ENCODE peak calls at places on chromosome 1, in four cellular contexts. D is K562, J is A549, S is GM12878. R is an unnamed sample.

GRCh38 chr1:153771841-153772593 is 3.2 kb upstream of the SLC27A3 start:
- DNase-seq in S (no peak), D (peak; percentile 44), J (peak; percentile 25), R (no peak)

GRCh38 chr1:83500987-83501591 is 497.8 kb downstream of the TTLL7 start:
- DNase-seq in S (peak; percentile 84), J (no peak), D (no peak), R (no peak)

GRCh38 chr1:244273845-244274619 is 177.7 kb downstream of the ADSS2 start:
- DNase-seq in J (peak; percentile 92), S (no peak), D (peak; percentile 75), R (peak; percentile 100)

GRCh38 chr1:69911301-69911801 is 294.0 kb downstream of the LRRC40 start:
- DNase-seq in J (no peak), S (no peak), D (no peak), R (peak; percentile 41)

GRCh38 chr1:5814046-5814619 is 178.1 kb downstream of the NPHP4 start:
- DNase-seq in D (no peak), J (no peak), S (no peak), R (no peak)

GRCh38 chr1:182309631-182310351 is 81.8 kb downstream of the GLUL start:
- DNase-seq in S (no peak), J (no peak), D (no peak), R (no peak)

GRCh38 chr1:70134148-70134547 is 71.2 kb downstream of the LRRC40 start:
- DNase-seq in S (no peak), J (no peak), D (no peak), R (no peak)

GRCh38 chr1:35795295-35795694 is 12.5 kb upstream of the AGO4 start:
- DNase-seq in S (no peak), D (no peak), J (no peak), R (no peak)

GRCh38 chr1:183236158-183236725 is 50.2 kb downstream of the LAMC2 start:
- DNase-seq in D (no peak), S (no peak), J (no peak), R (no peak)

GRCh38 chr1:222224576-222224975 is 323.3 kb downstream of the HHIPL2 start:
- DNase-seq in J (no peak), S (no peak), D (no peak), R (peak; percentile 39)

GRCh38 chr1:162672678-162673259 is 40.5 kb downstream of the DDR2 start:
- DNase-seq in J (no peak), S (no peak), D (no peak), R (no peak)

GRCh38 chr1:170096806-170097340 is 22.4 kb upstream of the KIFAP3 start:
- DNase-seq in D (no peak), S (no peak), J (no peak), R (no peak)

GRCh38 chr1:246566808-246567154 is 525 bp downstream of the CNST start:
- DNase-seq in D (peak; percentile 83), S (no peak), J (no peak), R (peak; percentile 17)

GRCh38 chr1:63732666-63733065 is 41.2 kb upstream of the ROR1 start:
- DNase-seq in J (peak; percentile 41), S (no peak), D (no peak), R (peak; percentile 44)

DNA sequence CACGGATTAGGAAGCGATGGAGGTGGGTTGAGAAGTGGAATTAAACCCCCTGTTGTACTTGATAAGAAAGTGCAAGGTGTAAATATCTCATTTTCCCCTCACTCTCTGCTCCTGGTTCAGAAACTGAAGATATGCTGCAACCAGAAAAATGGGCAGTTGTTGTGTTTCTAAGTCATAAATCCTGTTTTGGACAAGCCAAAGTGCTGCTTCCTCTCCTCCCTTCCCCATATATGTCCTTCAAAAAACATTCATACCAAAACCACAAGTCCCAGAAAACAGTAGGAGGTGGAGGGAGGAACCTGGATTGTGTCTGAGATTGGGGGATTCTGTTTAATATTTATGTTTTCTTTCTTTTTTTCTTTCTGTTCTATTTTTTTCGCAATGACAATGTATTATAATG is 13.6 kb upstream of the ZNF362 start:
- DNase-seq in S (no peak), D (no peak), J (no peak), R (no peak)
- TF ChIP-seq ELK1 in S (no peak), D (no peak), J (no peak), R (no peak)

GRCh38 chr1:86156571-86157455 is at the start of gene COL24A1:
- DNase-seq in J (no peak), S (no peak), D (peak; percentile 14), R (peak; percentile 83)
- TF ChIP-seq ELK1 in J (no peak), S (no peak), D (no peak), R (no peak)

GRCh38 chr1:18110968-18111367 is 3.4 kb downstream of the IGSF21 start:
- DNase-seq in D (peak; percentile 62), S (no peak), J (no peak), R (no peak)

GRCh38 chr1:18108313-18109057 is 887 bp downstream of the IGSF21 start:
- DNase-seq in J (no peak), D (no peak), S (no peak), R (no peak)

GRCh38 chr1:18109058-18109755 is 1.6 kb downstream of the IGSF21 start:
- DNase-seq in D (no peak), S (no peak), J (no peak), R (no peak)

GRCh38 chr1:18110598-18110939 is 3.0 kb downstream of the IGSF21 start:
- DNase-seq in S (no peak), D (no peak), J (no peak), R (no peak)

GRCh38 chr1:18109756-18110597 is 2.4 kb downstream of the IGSF21 start:
- DNase-seq in D (no peak), S (no peak), J (peak; percentile 18), R (no peak)
- TF ChIP-seq ELK1 in D (no peak), S (no peak), J (no peak), R (no peak)

GRCh38 chr1:40818264-40818961 is 34.8 kb downstream of the KCNQ4 start:
- DNase-seq in D (peak; percentile 60), S (no peak), J (no peak), R (no peak)
- TF ChIP-seq ELK1 in D (no peak), S (no peak), J (no peak), R (no peak)

GRCh38 chr1:25684216-25684965 is 67.8 kb downstream of the MAN1C1 start:
- DNase-seq in S (no peak), D (no peak), J (no peak), R (no peak)
- TF ChIP-seq ELK1 in S (no peak), D (no peak), J (no peak), R (no peak)

DNA sequence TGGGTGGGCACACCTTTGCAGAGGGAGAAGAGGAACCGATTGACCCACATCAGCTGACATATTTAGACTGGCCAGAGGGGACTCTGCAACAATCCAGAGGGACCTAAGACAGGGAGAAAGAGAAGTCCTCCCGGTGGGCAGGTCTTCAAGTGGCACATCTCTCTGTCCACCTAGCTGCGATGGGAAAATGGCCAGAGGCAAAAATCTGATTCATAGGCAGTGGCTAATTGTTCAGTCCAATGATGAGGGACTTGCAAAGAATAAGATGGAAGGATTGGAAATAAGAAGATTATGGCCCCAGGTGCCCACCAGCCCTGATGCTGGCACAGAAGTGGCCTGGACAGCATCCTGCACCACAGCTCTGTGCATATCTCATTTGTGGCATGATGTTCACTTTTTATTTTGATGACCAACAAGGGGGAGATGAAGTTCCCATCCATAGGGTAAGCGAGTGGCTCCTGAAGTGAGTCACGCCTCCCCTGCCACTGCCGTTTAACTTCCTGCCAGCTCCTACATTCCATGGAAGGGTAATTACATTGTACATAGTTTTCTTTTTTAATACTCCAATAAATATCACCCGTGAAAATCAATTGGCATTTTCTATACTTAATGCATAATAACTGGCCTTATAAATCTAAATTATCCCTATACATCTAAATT is 659.6 kb downstream of the MATN1 start:
- DNase-seq in J (no peak), D (no peak), S (no peak), R (no peak)
- TF ChIP-seq ELK1 in J (no peak), D (no peak), S (no peak), R (no peak)

GRCh38 chr1:41313661-41314131 is 47.5 kb upstream of the FOXO6 start:
- DNase-seq in J (peak; percentile 20), D (peak; percentile 64), S (no peak), R (no peak)
- TF ChIP-seq ELK1 in J (no peak), D (no peak), S (no peak), R (no peak)

DNA sequence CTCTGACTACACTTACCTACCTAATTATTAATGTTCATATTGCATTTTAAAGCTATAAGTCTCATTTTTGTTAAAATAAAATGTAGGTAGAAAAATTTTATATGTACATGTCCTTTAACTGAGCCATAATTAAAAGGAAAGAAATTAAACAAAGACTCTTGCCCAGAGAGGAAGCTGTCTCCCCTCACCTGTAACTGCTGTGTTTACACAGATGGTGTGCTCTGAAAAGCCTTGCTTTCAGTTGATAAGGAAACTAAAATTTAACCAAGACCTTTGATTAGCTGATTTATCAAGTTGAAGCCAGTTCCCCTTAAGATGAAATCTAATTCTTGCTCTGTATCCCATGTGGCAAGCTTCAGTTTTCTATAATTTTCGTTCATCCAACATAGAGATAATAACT is 213.5 kb downstream of the LYPLAL1 start:
- DNase-seq in J (no peak), D (no peak), S (no peak), R (no peak)
- TF ChIP-seq ELK1 in J (no peak), D (no peak), S (no peak), R (no peak)

GRCh38 chr1:118119111-118119510 is 65.9 kb downstream of the SPAG17 start:
- DNase-seq in S (no peak), D (no peak), J (no peak), R (no peak)

GRCh38 chr1:118116909-118117308 is 68.1 kb downstream of the SPAG17 start:
- DNase-seq in S (no peak), D (no peak), J (no peak), R (no peak)

GRCh38 chr1:118117521-118117920 is 67.5 kb downstream of the SPAG17 start:
- DNase-seq in S (no peak), D (no peak), J (no peak), R (no peak)

GRCh38 chr1:118116401-118116800 is 68.6 kb downstream of the SPAG17 start:
- DNase-seq in S (no peak), D (no peak), J (no peak), R (peak; percentile 9)

GRCh38 chr1:118118469-118118868 is 66.6 kb downstream of the SPAG17 start:
- DNase-seq in J (no peak), D (no peak), S (no peak), R (no peak)
- TF ChIP-seq ELK1 in J (no peak), D (no peak), S (no peak), R (no peak)